ENCODE peak calls at places on chromosome 13, in ten cellular contexts. R is fibroblast of the conjunctiva; E is cardiac muscle cell; V is iris pigment epithelial cell; N is CD4-positive, alpha-beta T cell; W is stimulated activated CD8-positive, alpha-beta memory T cell treated with anti-CD3 and anti-CD28 coated beads, Interleukin-4, amount 100 ng/mL, for 1 hour; L is activated T-helper 1 cell treated with Interleukin-2 at 50 U/mL for 16 hours; P is stimulated activated CD4-positive, alpha-beta T cell treated with anti-CD3 and anti-CD28 coated beads, Interleukin-2, amount 100 ng/mL, for 48 hours; I is NCI-H2081; X is H54. M is an unnamed sample.

GRCh38 chr13:106038752-106039151 is 496.7 kb downstream of the EFNB2 start:
- DNase-seq in R (peak; percentile 45), I (no peak), X (peak; percentile 48), L (no peak), P (no peak), W (no peak), V (peak; percentile 92), N (no peak), E (no peak), M (no peak)

GRCh38 chr13:33450956-33451709 is 165.6 kb upstream of the STARD13 start:
- DNase-seq in X (no peak), V (no peak), R (no peak), P (no peak), E (no peak), W (no peak), L (no peak), N (no peak), I (no peak), M (no peak)

GRCh38 chr13:25768726-25769270 is 283.0 kb downstream of the SHISA2 start:
- DNase-seq in E (no peak), X (no peak), R (no peak), I (no peak), L (no peak), W (no peak), P (no peak), N (no peak), V (no peak), M (no peak)

GRCh38 chr13:44649118-44649455 is 73.0 kb upstream of the TSC22D1 start:
- DNase-seq in X (no peak), E (no peak), W (no peak), R (no peak), N (no peak), I (no peak), V (no peak), L (no peak), P (peak; percentile 34), M (no peak)

GRCh38 chr13:23381877-23382276 is 51.6 kb downstream of the SACS start:
- DNase-seq in V (no peak), I (peak; percentile 5), L (no peak), W (no peak), X (no peak), P (no peak), R (no peak), N (no peak), E (no peak), M (no peak)

GRCh38 chr13:66558511-66558910 is 671.6 kb downstream of the PCDH9 start:
- DNase-seq in N (no peak), P (no peak), E (no peak), V (peak; percentile 63), R (no peak), L (no peak), X (no peak), W (no peak), I (no peak), M (no peak)

GRCh38 chr13:99104396-99104795 is 96.3 kb upstream of the UBAC2 start:
- DNase-seq in L (no peak), X (no peak), R (no peak), E (no peak), P (no peak), N (no peak), I (no peak), V (no peak), W (no peak), M (no peak)

GRCh38 chr13:74219571-74219970 is 85.4 kb upstream of the KLF12 start:
- DNase-seq in I (no peak), W (no peak), V (peak; percentile 37), L (no peak), P (no peak), R (no peak), E (no peak), N (no peak), X (no peak), M (no peak)

GRCh38 chr13:113856716-113857065 is 7.2 kb downstream of the GAS6 start:
- DNase-seq in R (no peak), N (no peak), I (no peak), E (no peak), L (no peak), V (peak; percentile 43), X (peak; percentile 94), W (no peak), P (no peak), M (no peak)

GRCh38 chr13:94481966-94482365 is 2.5 kb upstream of the DCT start:
- DNase-seq in R (peak; percentile 30), X (peak; percentile 17), I (no peak), P (no peak), N (no peak), E (no peak), W (no peak), V (peak; percentile 61), L (no peak), M (no peak)

GRCh38 chr13:114320065-114320464 is 5.8 kb downstream of the CHAMP1 start:
- DNase-seq in E (no peak), L (no peak), X (no peak), W (no peak), P (no peak), V (peak; percentile 11), R (no peak), N (no peak), I (no peak), M (no peak)

GRCh38 chr13:61592489-61592888 is 176.8 kb upstream of the PCDH20 start:
- DNase-seq in E (no peak), R (no peak), I (no peak), V (no peak), W (no peak), X (no peak), N (no peak), L (no peak), P (no peak), M (no peak)

GRCh38 chr13:32837973-32838940 is 178.0 kb upstream of the KL start:
- DNase-seq in R (no peak), P (no peak), I (no peak), L (no peak), V (no peak), W (no peak), E (no peak), X (no peak), N (no peak), M (no peak)

GRCh38 chr13:50626031-50626643 is 217.4 kb downstream of the DLEU7 start:
- DNase-seq in R (no peak), E (no peak), L (no peak), N (no peak), I (no peak), P (no peak), V (peak; percentile 96), W (no peak), X (no peak), M (no peak)